ENCODE peak calls at places on chromosome 15, in seven cellular contexts. One of them, this sample, is unnamed.
A peak's percentile ranks its signal among the peaks of the same experiment; 100 is the strongest.

GRCh38 chr15:100350434-100351226 is 8.9 kb upstream of the ADAMTS17 start:
- DNase-seq in naive thymus-derived CD4-positive, alpha-beta T cell: no peak
- DNase-seq in lower lobe of right lung: no peak
- DNase-seq in heart right ventricle: no peak
- DNase-seq in uterus: no peak
- DNase-seq in heart left ventricle: no peak
- DNase-seq in body of pancreas: peak; percentile 72
- DNase-seq in this sample: no peak

GRCh38 chr15:51721199-51721960 is 16.1 kb downstream of the LYSMD2 start:
- DNase-seq in lower lobe of right lung: no peak
- DNase-seq in heart right ventricle: no peak
- DNase-seq in uterus: no peak
- DNase-seq in naive thymus-derived CD4-positive, alpha-beta T cell: no peak
- DNase-seq in heart left ventricle: no peak
- DNase-seq in body of pancreas: no peak
- DNase-seq in this sample: no peak

GRCh38 chr15:37933685-37934084 is 755 bp upstream of the TMCO5A start:
- DNase-seq in lower lobe of right lung: no peak
- DNase-seq in uterus: no peak
- DNase-seq in heart right ventricle: no peak
- DNase-seq in body of pancreas: no peak
- DNase-seq in naive thymus-derived CD4-positive, alpha-beta T cell: no peak
- DNase-seq in heart left ventricle: no peak
- DNase-seq in this sample: no peak

GRCh38 chr15:76961277-76962010 is 29.9 kb downstream of the RCN2 start:
- DNase-seq in naive thymus-derived CD4-positive, alpha-beta T cell: no peak
- DNase-seq in heart left ventricle: no peak
- DNase-seq in heart right ventricle: no peak
- DNase-seq in uterus: no peak
- DNase-seq in lower lobe of right lung: no peak
- DNase-seq in body of pancreas: no peak
- DNase-seq in this sample: no peak

GRCh38 chr15:23436421-23436820 is 10.6 kb downstream of the GOLGA6L2 start:
- DNase-seq in lower lobe of right lung: no peak
- DNase-seq in uterus: no peak
- DNase-seq in body of pancreas: no peak
- DNase-seq in heart left ventricle: no peak
- DNase-seq in naive thymus-derived CD4-positive, alpha-beta T cell: no peak
- DNase-seq in heart right ventricle: no peak
- DNase-seq in this sample: no peak

GRCh38 chr15:98649621-98649995 is 1.3 kb downstream of the IGF1R start:
- DNase-seq in heart right ventricle: peak; percentile 56
- DNase-seq in uterus: peak; percentile 42
- DNase-seq in lower lobe of right lung: peak; percentile 70
- DNase-seq in heart left ventricle: peak; percentile 32
- DNase-seq in naive thymus-derived CD4-positive, alpha-beta T cell: peak; percentile 51
- DNase-seq in body of pancreas: peak; percentile 51
- DNase-seq in this sample: peak; percentile 53

GRCh38 chr15:52351206-52351907 is 55.8 kb upstream of the MYO5C start:
- DNase-seq in uterus: no peak
- DNase-seq in heart left ventricle: no peak
- DNase-seq in lower lobe of right lung: peak; percentile 47
- DNase-seq in naive thymus-derived CD4-positive, alpha-beta T cell: no peak
- DNase-seq in body of pancreas: no peak
- DNase-seq in heart right ventricle: no peak
- DNase-seq in this sample: no peak

GRCh38 chr15:101841656-101842055 is 29.7 kb downstream of the OR4F15 start:
- DNase-seq in uterus: no peak
- DNase-seq in heart right ventricle: no peak
- DNase-seq in lower lobe of right lung: no peak
- DNase-seq in naive thymus-derived CD4-positive, alpha-beta T cell: no peak
- DNase-seq in heart left ventricle: no peak
- DNase-seq in body of pancreas: no peak
- DNase-seq in this sample: no peak

GRCh38 chr15:67992834-67993233 is 61.3 kb upstream of the PIAS1 start:
- DNase-seq in heart left ventricle: no peak
- DNase-seq in body of pancreas: no peak
- DNase-seq in uterus: no peak
- DNase-seq in naive thymus-derived CD4-positive, alpha-beta T cell: no peak
- DNase-seq in heart right ventricle: no peak
- DNase-seq in lower lobe of right lung: no peak
- DNase-seq in this sample: no peak

GRCh38 chr15:70494529-70494860 is 268.9 kb downstream of the UACA start:
- DNase-seq in body of pancreas: no peak
- DNase-seq in heart left ventricle: no peak
- DNase-seq in uterus: no peak
- DNase-seq in heart right ventricle: no peak
- DNase-seq in naive thymus-derived CD4-positive, alpha-beta T cell: no peak
- DNase-seq in lower lobe of right lung: no peak
- DNase-seq in this sample: no peak

GRCh38 chr15:57281357-57281756 is 94.9 kb upstream of the CGNL1 start:
- DNase-seq in uterus: no peak
- DNase-seq in heart right ventricle: no peak
- DNase-seq in naive thymus-derived CD4-positive, alpha-beta T cell: no peak
- DNase-seq in body of pancreas: no peak
- DNase-seq in lower lobe of right lung: no peak
- DNase-seq in heart left ventricle: no peak
- DNase-seq in this sample: no peak

GRCh38 chr15:100437261-100437660 is 91.5 kb downstream of the CERS3 start:
- DNase-seq in heart right ventricle: no peak
- DNase-seq in heart left ventricle: no peak
- DNase-seq in body of pancreas: no peak
- DNase-seq in naive thymus-derived CD4-positive, alpha-beta T cell: no peak
- DNase-seq in lower lobe of right lung: no peak
- DNase-seq in uterus: no peak
- DNase-seq in this sample: no peak

GRCh38 chr15:99956820-99957641 is 223.8 kb upstream of the LYSMD4 start:
- DNase-seq in uterus: no peak
- DNase-seq in lower lobe of right lung: no peak
- DNase-seq in body of pancreas: no peak
- DNase-seq in heart left ventricle: no peak
- DNase-seq in heart right ventricle: no peak
- DNase-seq in naive thymus-derived CD4-positive, alpha-beta T cell: no peak
- DNase-seq in this sample: no peak

GRCh38 chr15:70802629-70803028 is 39.3 kb upstream of the UACA start:
- DNase-seq in lower lobe of right lung: no peak
- DNase-seq in body of pancreas: no peak
- DNase-seq in naive thymus-derived CD4-positive, alpha-beta T cell: no peak
- DNase-seq in heart right ventricle: peak; percentile 34
- DNase-seq in uterus: no peak
- DNase-seq in heart left ventricle: no peak
- DNase-seq in this sample: no peak

GRCh38 chr15:24977686-24978085 is 22.9 kb downstream of the SNRPN start:
- DNase-seq in naive thymus-derived CD4-positive, alpha-beta T cell: no peak
- DNase-seq in heart left ventricle: no peak
- DNase-seq in lower lobe of right lung: no peak
- DNase-seq in uterus: no peak
- DNase-seq in body of pancreas: no peak
- DNase-seq in heart right ventricle: no peak
- DNase-seq in this sample: no peak

GRCh38 chr15:31344824-31345605 is 18.4 kb downstream of the KLF13 start:
- DNase-seq in heart left ventricle: peak; percentile 74
- DNase-seq in body of pancreas: peak; percentile 57
- DNase-seq in naive thymus-derived CD4-positive, alpha-beta T cell: no peak
- DNase-seq in lower lobe of right lung: peak; percentile 71
- DNase-seq in uterus: no peak
- DNase-seq in heart right ventricle: peak; percentile 61
- DNase-seq in this sample: no peak

GRCh38 chr15:31346367-31347066 is 19.9 kb downstream of the KLF13 start:
- DNase-seq in lower lobe of right lung: peak; percentile 36
- DNase-seq in naive thymus-derived CD4-positive, alpha-beta T cell: no peak
- DNase-seq in uterus: no peak
- DNase-seq in heart right ventricle: no peak
- DNase-seq in body of pancreas: peak; percentile 8
- DNase-seq in heart left ventricle: no peak
- DNase-seq in this sample: no peak

GRCh38 chr15:31347067-31347975 is 20.7 kb downstream of the KLF13 start:
- DNase-seq in heart right ventricle: no peak
- DNase-seq in lower lobe of right lung: peak; percentile 49
- DNase-seq in body of pancreas: peak; percentile 15
- DNase-seq in uterus: no peak
- DNase-seq in naive thymus-derived CD4-positive, alpha-beta T cell: peak; percentile 87
- DNase-seq in heart left ventricle: no peak
- DNase-seq in this sample: no peak

GRCh38 chr15:31344266-31344665 is 17.6 kb downstream of the KLF13 start:
- DNase-seq in heart left ventricle: no peak
- DNase-seq in body of pancreas: peak; percentile 57
- DNase-seq in naive thymus-derived CD4-positive, alpha-beta T cell: no peak
- DNase-seq in heart right ventricle: no peak
- DNase-seq in uterus: no peak
- DNase-seq in lower lobe of right lung: peak; percentile 46
- DNase-seq in this sample: no peak

GRCh38 chr15:31345606-31346366 is 19.2 kb downstream of the KLF13 start:
- DNase-seq in naive thymus-derived CD4-positive, alpha-beta T cell: no peak
- DNase-seq in lower lobe of right lung: no peak
- DNase-seq in heart left ventricle: no peak
- DNase-seq in heart right ventricle: no peak
- DNase-seq in uterus: no peak
- DNase-seq in body of pancreas: peak; percentile 12
- DNase-seq in this sample: no peak
- H3K4me3 ChIP-seq in naive thymus-derived CD4-positive, alpha-beta T cell: peak overlapping the region; percentile 44
- H3K4me3 ChIP-seq in lower lobe of right lung: peak overlapping the region; percentile 44
- H3K4me3 ChIP-seq in heart left ventricle: no peak overlapping the region
- H3K4me3 ChIP-seq in heart right ventricle: no peak overlapping the region
- H3K4me3 ChIP-seq in uterus: no peak overlapping the region
- H3K4me3 ChIP-seq in body of pancreas: no peak overlapping the region
- H3K4me3 ChIP-seq in this sample: no peak overlapping the region

GRCh38 chr15:81910997-81911396 is 134.8 kb downstream of the MEX3B start:
- DNase-seq in uterus: no peak
- DNase-seq in body of pancreas: no peak
- DNase-seq in heart right ventricle: no peak
- DNase-seq in heart left ventricle: no peak
- DNase-seq in naive thymus-derived CD4-positive, alpha-beta T cell: no peak
- DNase-seq in lower lobe of right lung: no peak
- DNase-seq in this sample: no peak

GRCh38 chr15:81914333-81914732 is 131.5 kb downstream of the MEX3B start:
- DNase-seq in body of pancreas: no peak
- DNase-seq in naive thymus-derived CD4-positive, alpha-beta T cell: no peak
- DNase-seq in heart left ventricle: peak; percentile 13
- DNase-seq in heart right ventricle: no peak
- DNase-seq in lower lobe of right lung: no peak
- DNase-seq in uterus: no peak
- DNase-seq in this sample: no peak

GRCh38 chr15:81908111-81908510 is 137.7 kb downstream of the MEX3B start:
- DNase-seq in body of pancreas: no peak
- DNase-seq in lower lobe of right lung: no peak
- DNase-seq in uterus: no peak
- DNase-seq in naive thymus-derived CD4-positive, alpha-beta T cell: no peak
- DNase-seq in heart left ventricle: no peak
- DNase-seq in heart right ventricle: no peak
- DNase-seq in this sample: no peak

GRCh38 chr15:81911572-81911971 is 134.2 kb downstream of the MEX3B start:
- DNase-seq in naive thymus-derived CD4-positive, alpha-beta T cell: no peak
- DNase-seq in uterus: no peak
- DNase-seq in body of pancreas: no peak
- DNase-seq in lower lobe of right lung: no peak
- DNase-seq in heart left ventricle: no peak
- DNase-seq in heart right ventricle: no peak
- DNase-seq in this sample: no peak

GRCh38 chr15:81909229-81910087 is 136.4 kb downstream of the MEX3B start:
- DNase-seq in heart right ventricle: no peak
- DNase-seq in lower lobe of right lung: no peak
- DNase-seq in heart left ventricle: no peak
- DNase-seq in body of pancreas: no peak
- DNase-seq in uterus: no peak
- DNase-seq in naive thymus-derived CD4-positive, alpha-beta T cell: no peak
- DNase-seq in this sample: no peak
- H3K27ac ChIP-seq in heart right ventricle: peak overlapping the region; percentile 15
- H3K27ac ChIP-seq in lower lobe of right lung: no peak overlapping the region
- H3K27ac ChIP-seq in heart left ventricle: peak overlapping the region; percentile 71
- H3K27ac ChIP-seq in body of pancreas: no peak overlapping the region
- H3K27ac ChIP-seq in uterus: no peak overlapping the region
- H3K27ac ChIP-seq in naive thymus-derived CD4-positive, alpha-beta T cell: no peak overlapping the region
- H3K27ac ChIP-seq in this sample: no peak overlapping the region

GRCh38 chr15:42681119-42681518 is 55.8 kb downstream of the CDAN1 start:
- DNase-seq in lower lobe of right lung: no peak
- DNase-seq in uterus: no peak
- DNase-seq in heart left ventricle: no peak
- DNase-seq in body of pancreas: no peak
- DNase-seq in heart right ventricle: no peak
- DNase-seq in naive thymus-derived CD4-positive, alpha-beta T cell: no peak
- DNase-seq in this sample: no peak

GRCh38 chr15:42674472-42674871 is 62.5 kb downstream of the CDAN1 start:
- DNase-seq in uterus: no peak
- DNase-seq in naive thymus-derived CD4-positive, alpha-beta T cell: no peak
- DNase-seq in heart right ventricle: no peak
- DNase-seq in body of pancreas: no peak
- DNase-seq in heart left ventricle: no peak
- DNase-seq in lower lobe of right lung: no peak
- DNase-seq in this sample: no peak

GRCh38 chr15:42675021-42675420 is 61.9 kb downstream of the CDAN1 start:
- DNase-seq in uterus: no peak
- DNase-seq in lower lobe of right lung: no peak
- DNase-seq in body of pancreas: no peak
- DNase-seq in heart left ventricle: no peak
- DNase-seq in heart right ventricle: no peak
- DNase-seq in naive thymus-derived CD4-positive, alpha-beta T cell: no peak
- DNase-seq in this sample: no peak

GRCh38 chr15:42679285-42680141 is 57.4 kb downstream of the CDAN1 start:
- DNase-seq in lower lobe of right lung: no peak
- DNase-seq in uterus: no peak
- DNase-seq in heart left ventricle: no peak
- DNase-seq in body of pancreas: no peak
- DNase-seq in naive thymus-derived CD4-positive, alpha-beta T cell: no peak
- DNase-seq in heart right ventricle: no peak
- DNase-seq in this sample: no peak
- H3K4me3 ChIP-seq in lower lobe of right lung: no peak overlapping the region
- H3K4me3 ChIP-seq in uterus: no peak overlapping the region
- H3K4me3 ChIP-seq in heart left ventricle: no peak overlapping the region
- H3K4me3 ChIP-seq in body of pancreas: no peak overlapping the region
- H3K4me3 ChIP-seq in naive thymus-derived CD4-positive, alpha-beta T cell: no peak overlapping the region
- H3K4me3 ChIP-seq in heart right ventricle: no peak overlapping the region
- H3K4me3 ChIP-seq in this sample: no peak overlapping the region

GRCh38 chr15:65069779-65070546 is 2.2 kb upstream of the RASL12 start:
- DNase-seq in naive thymus-derived CD4-positive, alpha-beta T cell: no peak
- DNase-seq in body of pancreas: no peak
- DNase-seq in heart right ventricle: no peak
- DNase-seq in heart left ventricle: no peak
- DNase-seq in lower lobe of right lung: no peak
- DNase-seq in uterus: no peak
- DNase-seq in this sample: no peak

GRCh38 chr15:65069179-65069578 is 1.4 kb upstream of the RASL12 start:
- DNase-seq in heart right ventricle: no peak
- DNase-seq in uterus: peak; percentile 83
- DNase-seq in heart left ventricle: peak; percentile 71
- DNase-seq in body of pancreas: peak; percentile 35
- DNase-seq in lower lobe of right lung: peak; percentile 41
- DNase-seq in naive thymus-derived CD4-positive, alpha-beta T cell: no peak
- DNase-seq in this sample: no peak

GRCh38 chr15:65067645-65068416 is at the start of gene RASL12:
- DNase-seq in body of pancreas: no peak
- DNase-seq in lower lobe of right lung: peak; percentile 47
- DNase-seq in heart left ventricle: no peak
- DNase-seq in naive thymus-derived CD4-positive, alpha-beta T cell: no peak
- DNase-seq in uterus: peak; percentile 68
- DNase-seq in heart right ventricle: peak; percentile 58
- DNase-seq in this sample: no peak

GRCh38 chr15:65067334-65067644 is 502 bp downstream of the RASL12 start:
- DNase-seq in lower lobe of right lung: no peak
- DNase-seq in uterus: no peak
- DNase-seq in heart left ventricle: no peak
- DNase-seq in naive thymus-derived CD4-positive, alpha-beta T cell: no peak
- DNase-seq in heart right ventricle: no peak
- DNase-seq in body of pancreas: no peak
- DNase-seq in this sample: no peak

GRCh38 chr15:65068436-65068835 is 645 bp upstream of the RASL12 start:
- DNase-seq in heart right ventricle: no peak
- DNase-seq in heart left ventricle: no peak
- DNase-seq in naive thymus-derived CD4-positive, alpha-beta T cell: no peak
- DNase-seq in lower lobe of right lung: peak; percentile 15
- DNase-seq in uterus: no peak
- DNase-seq in body of pancreas: no peak
- DNase-seq in this sample: no peak
- H3K27ac ChIP-seq in heart right ventricle: peak overlapping the region; percentile 89
- H3K27ac ChIP-seq in heart left ventricle: peak overlapping the region; percentile 59
- H3K27ac ChIP-seq in naive thymus-derived CD4-positive, alpha-beta T cell: no peak overlapping the region
- H3K27ac ChIP-seq in lower lobe of right lung: peak overlapping the region; percentile 85
- H3K27ac ChIP-seq in uterus: peak overlapping the region; percentile 98
- H3K27ac ChIP-seq in body of pancreas: no peak overlapping the region
- H3K27ac ChIP-seq in this sample: no peak overlapping the region